ENCODE peak calls at places on chromosomes 13 and 19, in nine cellular contexts. P is A172; B is pancreas; M is GM10248; Y is non-pigmented ciliary epithelial cell; I is activated CD8-positive, alpha-beta memory T cell treated with anti-CD3 and anti-CD28 coated beads, Interleukin-2, amount 50 U/mL, for 48 hours; C is head of caudate nucleus; D is thoracic aorta; Z is CD8-positive, alpha-beta T cell. J is an unnamed sample.

GRCh38 chr19:43526884-43527859 is at the start of gene ETHE1:
- DNase-seq in B (peak), M (peak), P (peak), C (peak), I (peak), Y (no peak), Z (peak), D (peak), J (peak)

GRCh38 chr19:51702754-51703654 is 9.9 kb downstream of the SPACA6 start:
- DNase-seq in C (peak), D (no peak), Y (no peak), P (no peak), B (peak), I (peak), M (peak), Z (no peak), J (no peak)

GRCh38 chr13:99218969-99219368 is 18.3 kb downstream of the UBAC2 start:
- DNase-seq in C (no peak), Y (no peak), D (no peak), P (no peak), M (no peak), I (no peak), B (no peak), Z (peak), J (no peak)

GRCh38 chr19:49142866-49143335 is 12.3 kb downstream of the HRC start:
- DNase-seq in P (peak), D (peak), I (peak), B (peak), Z (peak), M (peak), C (peak), Y (no peak), J (peak)

GRCh38 chr19:12126707-12127106 is 13.4 kb downstream of the ZNF20 start:
- DNase-seq in P (no peak), M (no peak), I (no peak), Y (no peak), C (peak), Z (no peak), B (peak), D (no peak), J (no peak)

GRCh38 chr13:66994097-66994496 is 236.0 kb downstream of the PCDH9 start:
- DNase-seq in M (peak), Z (no peak), Y (no peak), C (peak), I (no peak), B (peak), P (peak), D (peak), J (peak)

GRCh38 chr13:40809471-40809870 is 20.1 kb downstream of the SLC25A15 start:
- DNase-seq in M (no peak), Y (no peak), D (no peak), I (no peak), P (no peak), C (no peak), B (no peak), Z (no peak), J (no peak)

GRCh38 chr13:111886217-111886945 is 180.6 kb upstream of the SOX1 start:
- DNase-seq in I (peak), Z (no peak), C (no peak), M (no peak), P (no peak), Y (no peak), B (no peak), D (no peak), J (no peak)

GRCh38 chr19:53878786-53879144 is 3.2 kb upstream of the PRKCG start:
- DNase-seq in Z (no peak), C (no peak), P (no peak), Y (no peak), D (no peak), M (no peak), B (no peak), I (no peak), J (no peak)

GRCh38 chr13:36297600-36298338 is at the start of gene CCDC169:
- DNase-seq in I (peak), D (peak), Z (peak), P (peak), Y (no peak), M (peak), B (peak), C (peak), J (peak)

GRCh38 chr13:26254583-26255102 is 714 bp downstream of the CDK8 start:
- DNase-seq in I (peak), D (peak), M (peak), Y (no peak), Z (peak), C (peak), B (peak), P (peak), J (peak)

GRCh38 chr13:108154421-108154858 is 60.9 kb downstream of the LIG4 start:
- DNase-seq in B (peak), Y (peak), C (no peak), I (no peak), D (no peak), P (no peak), Z (no peak), M (no peak), J (no peak)

GRCh38 chr19:4594199-4594598 is 34.7 kb upstream of the SEMA6B start:
- DNase-seq in Z (no peak), B (no peak), M (no peak), Y (no peak), P (no peak), C (no peak), I (no peak), D (no peak), J (no peak)

GRCh38 chr19:14683439-14683838 is 6.4 kb upstream of the ZNF333 start:
- DNase-seq in C (no peak), P (no peak), Y (no peak), B (no peak), Z (no peak), D (no peak), M (no peak), I (no peak), J (no peak)

GRCh38 chr13:52405767-52406494 is at the start of gene THSD1:
- DNase-seq in M (peak), D (no peak), B (peak), P (peak), C (peak), Y (no peak), Z (no peak), I (peak), J (peak)

GRCh38 chr13:39020853-39021462 is 16.9 kb downstream of the PROSER1 start:
- DNase-seq in D (no peak), Z (no peak), C (no peak), I (no peak), P (no peak), B (no peak), Y (no peak), M (no peak), J (no peak)

GRCh38 chr19:18496167-18496979 is 25.5 kb downstream of the ELL start:
- DNase-seq in D (no peak), Y (no peak), C (no peak), Z (peak), B (peak), M (peak), I (peak), P (peak), J (peak)

GRCh38 chr19:51359294-51359693 is 6.9 kb downstream of the ETFB start:
- DNase-seq in Y (peak), P (peak), I (no peak), D (no peak), B (no peak), C (no peak), Z (no peak), M (no peak), J (peak)

GRCh38 chr13:82224806-82225205 is 1657.5 kb downstream of the SLITRK1 start:
- DNase-seq in B (no peak), P (no peak), Z (no peak), I (no peak), D (no peak), M (no peak), C (no peak), Y (no peak), J (no peak)

GRCh38 chr13:38213307-38213706 is 136.3 kb upstream of the UFM1 start:
- DNase-seq in I (no peak), P (no peak), D (no peak), Y (no peak), C (no peak), Z (no peak), M (no peak), B (no peak), J (peak)

GRCh38 chr19:35116085-35116801 is 620 bp downstream of the FXYD3 start:
- DNase-seq in M (no peak), Y (no peak), I (no peak), P (no peak), B (peak), C (no peak), D (no peak), Z (no peak), J (no peak)

GRCh38 chr13:19587635-19588300 is 26.4 kb upstream of the TPTE2 start:
- DNase-seq in B (peak), I (no peak), M (peak), D (no peak), P (no peak), Z (no peak), Y (no peak), C (no peak), J (peak)

J was measured in M059J.